ENCODE peak calls at places on chromosomes 12 and 14, in six cellular contexts. One of them, this sample, is unnamed.

GRCh38 chr12:109930028-109930800 is 30.1 kb downstream of the TCHP start:
- DNase-seq in AML-193: no peak
- DNase-seq in pancreas: peak
- DNase-seq in NCI-H1105: no peak
- DNase-seq in EL: no peak
- DNase-seq in GM23338: no peak
- DNase-seq in this sample: no peak

GRCh38 chr12:122961551-122962329 is 4.5 kb downstream of the ABCB9 start:
- DNase-seq in GM23338: no peak
- DNase-seq in EL: no peak
- DNase-seq in NCI-H1105: peak
- DNase-seq in AML-193: no peak
- DNase-seq in pancreas: no peak
- DNase-seq in this sample: no peak

GRCh38 chr12:5217936-5218335 is 174.3 kb downstream of the KCNA5 start:
- DNase-seq in AML-193: no peak
- DNase-seq in EL: no peak
- DNase-seq in NCI-H1105: no peak
- DNase-seq in GM23338: no peak
- DNase-seq in pancreas: no peak
- DNase-seq in this sample: no peak

GRCh38 chr14:64636208-64636979 is 67.8 kb upstream of the PLEKHG3 start:
- DNase-seq in NCI-H1105: no peak
- DNase-seq in EL: peak
- DNase-seq in AML-193: peak
- DNase-seq in pancreas: peak
- DNase-seq in GM23338: peak
- DNase-seq in this sample: peak

GRCh38 chr12:40376533-40377267 is 151.9 kb downstream of the LRRK2 start:
- DNase-seq in AML-193: no peak
- DNase-seq in EL: no peak
- DNase-seq in pancreas: no peak
- DNase-seq in GM23338: no peak
- DNase-seq in NCI-H1105: no peak
- DNase-seq in this sample: no peak

GRCh38 chr12:42166501-42166900 is 21.8 kb upstream of the GXYLT1 start:
- DNase-seq in NCI-H1105: no peak
- DNase-seq in GM23338: no peak
- DNase-seq in EL: peak
- DNase-seq in pancreas: no peak
- DNase-seq in AML-193: no peak
- DNase-seq in this sample: no peak

GRCh38 chr12:122031342-122032216 is 9.9 kb downstream of the BCL7A start:
- DNase-seq in GM23338: peak
- DNase-seq in EL: peak
- DNase-seq in AML-193: no peak
- DNase-seq in NCI-H1105: no peak
- DNase-seq in pancreas: peak
- DNase-seq in this sample: peak

GRCh38 chr14:81153187-81153586 is 67.6 kb downstream of the GTF2A1 start:
- DNase-seq in AML-193: no peak
- DNase-seq in pancreas: no peak
- DNase-seq in EL: no peak
- DNase-seq in GM23338: no peak
- DNase-seq in NCI-H1105: no peak
- DNase-seq in this sample: no peak

GRCh38 chr12:52141306-52141705 is 50.5 kb downstream of the KRT80 start:
- DNase-seq in pancreas: no peak
- DNase-seq in EL: no peak
- DNase-seq in AML-193: no peak
- DNase-seq in NCI-H1105: no peak
- DNase-seq in GM23338: peak
- DNase-seq in this sample: no peak

GRCh38 chr14:50001999-50002925 is 109.4 kb downstream of the ARF6 start:
- DNase-seq in EL: no peak
- DNase-seq in AML-193: no peak
- DNase-seq in NCI-H1105: no peak
- DNase-seq in pancreas: no peak
- DNase-seq in GM23338: peak
- DNase-seq in this sample: no peak

GRCh38 chr12:43737646-43738045 is 20.9 kb downstream of the PUS7L start:
- DNase-seq in EL: peak
- DNase-seq in NCI-H1105: no peak
- DNase-seq in AML-193: no peak
- DNase-seq in pancreas: no peak
- DNase-seq in GM23338: no peak
- DNase-seq in this sample: no peak

GRCh38 chr12:118520954-118521353 is 144.6 kb downstream of the SUDS3 start:
- DNase-seq in EL: no peak
- DNase-seq in GM23338: no peak
- DNase-seq in AML-193: no peak
- DNase-seq in NCI-H1105: no peak
- DNase-seq in pancreas: no peak
- DNase-seq in this sample: no peak

GRCh38 chr14:92599786-92600185 is 86.2 kb downstream of the RIN3 start:
- DNase-seq in EL: peak
- DNase-seq in AML-193: no peak
- DNase-seq in GM23338: no peak
- DNase-seq in NCI-H1105: no peak
- DNase-seq in pancreas: no peak
- DNase-seq in this sample: no peak

GRCh38 chr14:53217283-53217994 is 64.3 kb upstream of the DDHD1 start:
- DNase-seq in pancreas: peak
- DNase-seq in AML-193: peak
- DNase-seq in NCI-H1105: peak
- DNase-seq in EL: peak
- DNase-seq in GM23338: peak
- DNase-seq in this sample: peak

GRCh38 chr12:60235261-60235660 is 639.4 kb downstream of the SLC16A7 start:
- DNase-seq in pancreas: no peak
- DNase-seq in NCI-H1105: no peak
- DNase-seq in AML-193: no peak
- DNase-seq in EL: no peak
- DNase-seq in GM23338: no peak
- DNase-seq in this sample: no peak

GRCh38 chr14:64611358-64612020 is 61.7 kb downstream of the PPP1R36 start:
- DNase-seq in GM23338: no peak
- DNase-seq in EL: no peak
- DNase-seq in pancreas: no peak
- DNase-seq in NCI-H1105: no peak
- DNase-seq in AML-193: no peak
- DNase-seq in this sample: no peak

GRCh38 chr12:93090768-93091172 is 161.7 kb upstream of the EEA1 start:
- DNase-seq in GM23338: no peak
- DNase-seq in EL: peak
- DNase-seq in NCI-H1105: no peak
- DNase-seq in pancreas: no peak
- DNase-seq in AML-193: no peak
- DNase-seq in this sample: no peak

GRCh38 chr14:102234331-102235264 is 70.4 kb downstream of the MOK start:
- DNase-seq in EL: no peak
- DNase-seq in GM23338: no peak
- DNase-seq in NCI-H1105: no peak
- DNase-seq in pancreas: no peak
- DNase-seq in AML-193: no peak
- DNase-seq in this sample: no peak

GRCh38 chr12:68224613-68225285 is 861 bp downstream of the IL26 start:
- DNase-seq in EL: peak
- DNase-seq in GM23338: no peak
- DNase-seq in NCI-H1105: no peak
- DNase-seq in pancreas: no peak
- DNase-seq in AML-193: no peak
- DNase-seq in this sample: no peak

GRCh38 chr12:93572712-93573551 is 457 bp downstream of the SOCS2 start:
- DNase-seq in GM23338: peak
- DNase-seq in NCI-H1105: no peak
- DNase-seq in pancreas: peak
- DNase-seq in AML-193: no peak
- DNase-seq in EL: peak
- DNase-seq in this sample: peak

This sample was measured in left cardiac atrium.